ENCODE peak calls at places on chromosomes 3 and 15, in four cellular contexts. F is MCF 10A, T is PC-3, R is AG08395. S is an unnamed sample.

GRCh38 chr15:76345269-76345879 is 8.8 kb downstream of the ISL2 start:
- DNase-seq in F (no peak), T (no peak), R (no peak), S (no peak)

GRCh38 chr3:132268956-132269355 is 48.3 kb upstream of the ACP3 start:
- DNase-seq in F (peak), T (peak), R (peak), S (no peak)

GRCh38 chr15:90915808-90916440 is 12.8 kb downstream of the MAN2A2 start:
- DNase-seq in F (no peak), T (no peak), R (no peak), S (no peak)

GRCh38 chr3:151330899-151331298 is 1.6 kb upstream of the P2RY13 start:
- DNase-seq in F (peak), T (no peak), R (no peak), S (no peak)

GRCh38 chr15:40960926-40961325 is 7.7 kb downstream of the CHAC1 start:
- DNase-seq in F (no peak), T (peak), R (no peak), S (no peak)

GRCh38 chr3:17307482-17307881 is 422.7 kb downstream of the PLCL2 start:
- DNase-seq in F (peak), T (peak), R (no peak), S (no peak)

GRCh38 chr3:52528596-52529375 is 4.9 kb downstream of the NT5DC2 start:
- DNase-seq in F (no peak), T (no peak), R (no peak), S (no peak)

GRCh38 chr3:13976469-13976868 is 96.6 kb upstream of the WNT7A start:
- DNase-seq in F (no peak), T (no peak), R (no peak), S (no peak)

GRCh38 chr3:134034005-134034785 is 4.5 kb upstream of the SLCO2A1 start:
- DNase-seq in F (no peak), T (no peak), R (peak), S (no peak)

GRCh38 chr3:115071122-115071521 is 76.0 kb downstream of the ZBTB20 start:
- DNase-seq in F (no peak), T (no peak), R (no peak), S (no peak)

GRCh38 chr3:178960191-178960590 is 111.4 kb downstream of the ZMAT3 start:
- DNase-seq in F (no peak), T (no peak), R (no peak), S (no peak)

GRCh38 chr3:134330895-134331810 is 43.1 kb downstream of the AMOTL2 start:
- DNase-seq in F (peak), T (peak), R (peak), S (no peak)

GRCh38 chr3:18443670-18444596 is 18.8 kb upstream of the SATB1 start:
- DNase-seq in F (no peak), T (peak), R (peak), S (no peak)

GRCh38 chr3:32442766-32443165 is 51.1 kb downstream of the CMTM7 start:
- DNase-seq in F (no peak), T (peak), R (no peak), S (no peak)

GRCh38 chr15:84785053-84785452 is 32.1 kb upstream of the ALPK3 start:
- DNase-seq in F (no peak), T (no peak), R (no peak), S (no peak)

GRCh38 chr3:119602676-119603075 is 5.0 kb downstream of the PLA1A start:
- DNase-seq in F (no peak), T (no peak), R (no peak), S (no peak)

GRCh38 chr3:171748341-171748918 is 61.9 kb downstream of the PLD1 start:
- DNase-seq in F (no peak), T (no peak), R (no peak), S (no peak)

GRCh38 chr3:127034990-127035652 is 52.2 kb downstream of the PLXNA1 start:
- DNase-seq in F (no peak), T (no peak), R (no peak), S (no peak)

GRCh38 chr3:25532763-25533162 is 104.7 kb downstream of the RARB start:
- DNase-seq in F (peak), T (peak), R (no peak), S (no peak)

S was measured in nucleus accumbens.